ENCODE peak calls at places on chromosomes 6 and 20, in four cellular contexts. L is GM12878, K is A549, B is HepG2. W is an unnamed sample.

GRCh38 chr6:141483561-141484061 is 649.1 kb upstream of the GJE1 start:
- DNase-seq in L (peak), K (peak), B (no peak), W (peak)

GRCh38 chr6:16282370-16282769 is 44.0 kb downstream of the GMPR start:
- DNase-seq in L (no peak), K (no peak), B (no peak), W (no peak)

GRCh38 chr20:61434361-61434781 is 182.3 kb downstream of the CDH4 start:
- DNase-seq in L (no peak), K (no peak), B (no peak), W (no peak)

GRCh38 chr6:119627908-119628669 is 278.5 kb upstream of the MAN1A1 start:
- DNase-seq in L (no peak), K (no peak), B (no peak), W (no peak)

GRCh38 chr20:44020406-44021148 is 105.9 kb downstream of the TOX2 start:
- DNase-seq in L (no peak), K (no peak), B (no peak), W (no peak)

GRCh38 chr6:71031912-71032311 is 75.1 kb upstream of the B3GAT2 start:
- DNase-seq in L (no peak), K (no peak), B (peak), W (no peak)

GRCh38 chr20:10955166-10955565 is 281.4 kb upstream of the JAG1 start:
- DNase-seq in L (no peak), K (no peak), B (no peak), W (no peak)

GRCh38 chr6:133757330-133757729 is 131.6 kb upstream of the TCF21 start:
- DNase-seq in L (no peak), K (no peak), B (no peak), W (no peak)

GRCh38 chr20:9467995-9468394 is 46.4 kb upstream of the LAMP5 start:
- DNase-seq in L (no peak), K (peak), B (peak), W (peak)

GRCh38 chr6:53896237-53896636 is 101.4 kb downstream of the LRRC1 start:
- DNase-seq in L (no peak), K (peak), B (peak), W (no peak)

GRCh38 chr20:38961530-38962043 is 557 bp upstream of the DHX35 start:
- DNase-seq in L (no peak), K (peak), B (no peak), W (peak)

GRCh38 chr20:408843-409696 is 971 bp downstream of the RBCK1 start:
- DNase-seq in L (no peak), K (no peak), B (no peak), W (peak)

GRCh38 chr20:7765221-7765620 is 175.0 kb downstream of the HAO1 start:
- DNase-seq in L (no peak), K (no peak), B (no peak), W (peak)

GRCh38 chr6:28633445-28634215 is 107.9 kb downstream of the GPX5 start:
- DNase-seq in L (no peak), K (peak), B (no peak), W (no peak)

GRCh38 chr6:42817910-42818309 is 36.1 kb downstream of the BICRAL start:
- DNase-seq in L (no peak), K (no peak), B (no peak), W (no peak)

GRCh38 chr20:17499041-17499440 is 32.1 kb downstream of the BFSP1 start:
- DNase-seq in L (no peak), K (no peak), B (no peak), W (no peak)

GRCh38 chr6:136244061-136244616 is 6.0 kb downstream of the MTFR2 start:
- DNase-seq in L (no peak), K (no peak), B (no peak), W (no peak)

GRCh38 chr6:48048460-48049146 is 62.4 kb downstream of the PTCHD4 start:
- DNase-seq in L (no peak), K (no peak), B (no peak), W (peak)

GRCh38 chr20:2617099-2617714 is 35.2 kb upstream of the NOP56 start:
- DNase-seq in L (no peak), K (no peak), B (no peak), W (no peak)

GRCh38 chr20:2610326-2610725 is 42.1 kb upstream of the NOP56 start:
- DNase-seq in L (no peak), K (no peak), B (no peak), W (no peak)

GRCh38 chr20:2610941-2611720 is 41.3 kb upstream of the NOP56 start:
- DNase-seq in L (no peak), K (no peak), B (no peak), W (no peak)

GRCh38 chr20:2616634-2617033 is 35.8 kb upstream of the NOP56 start:
- DNase-seq in L (no peak), K (no peak), B (no peak), W (no peak)

GRCh38 chr20:2612073-2612472 is 40.4 kb upstream of the NOP56 start:
- DNase-seq in L (no peak), K (no peak), B (no peak), W (no peak)
- TF ChIP-seq MYC in L (no peak), K (no peak), B (no peak), W (no peak)

DNA sequence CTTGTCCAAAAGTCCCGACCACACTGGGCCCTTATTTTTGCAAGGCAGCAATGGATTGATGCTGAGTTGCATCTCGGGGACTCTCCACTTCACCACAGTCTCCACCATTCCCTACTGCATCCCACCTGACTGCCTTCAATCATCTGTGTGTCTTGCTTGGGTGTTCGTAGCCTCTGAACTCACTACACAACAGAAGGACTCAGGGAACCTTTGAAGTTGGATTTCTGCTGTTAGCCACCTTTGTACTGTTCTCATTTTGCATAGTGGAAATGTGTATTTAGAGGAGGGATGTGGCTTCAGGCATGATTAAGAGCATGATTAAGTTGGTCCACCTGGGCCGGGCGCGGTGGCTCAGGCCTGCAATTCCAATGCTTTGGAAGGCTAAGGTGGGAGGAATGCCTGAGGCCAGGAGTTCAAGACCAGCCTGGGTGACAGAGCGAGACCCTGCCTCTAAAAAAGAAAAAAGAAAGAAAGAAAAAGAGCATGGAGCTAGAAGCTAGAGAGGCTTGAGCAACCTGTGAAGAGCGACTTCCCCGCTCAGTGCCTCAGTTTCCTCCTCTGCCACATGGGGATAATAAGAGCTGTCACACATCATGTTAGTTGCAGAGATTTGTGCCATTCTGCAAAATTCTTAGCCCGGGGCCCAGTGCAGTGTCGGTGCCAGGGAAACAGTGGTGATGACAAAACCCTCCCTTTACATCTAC is 121.3 kb upstream of the PTPN1 start:
- DNase-seq in L (no peak), K (no peak), B (peak), W (no peak)
- TF ChIP-seq POLR2A in L (no peak), K (no peak), B (peak), W (no peak)

GRCh38 chr20:20500312-20500711 is 132.4 kb downstream of the INSM1 start:
- DNase-seq in L (no peak), K (no peak), B (no peak), W (no peak)
- TF ChIP-seq MYC in L (no peak), K (no peak), B (no peak), W (no peak)

DNA sequence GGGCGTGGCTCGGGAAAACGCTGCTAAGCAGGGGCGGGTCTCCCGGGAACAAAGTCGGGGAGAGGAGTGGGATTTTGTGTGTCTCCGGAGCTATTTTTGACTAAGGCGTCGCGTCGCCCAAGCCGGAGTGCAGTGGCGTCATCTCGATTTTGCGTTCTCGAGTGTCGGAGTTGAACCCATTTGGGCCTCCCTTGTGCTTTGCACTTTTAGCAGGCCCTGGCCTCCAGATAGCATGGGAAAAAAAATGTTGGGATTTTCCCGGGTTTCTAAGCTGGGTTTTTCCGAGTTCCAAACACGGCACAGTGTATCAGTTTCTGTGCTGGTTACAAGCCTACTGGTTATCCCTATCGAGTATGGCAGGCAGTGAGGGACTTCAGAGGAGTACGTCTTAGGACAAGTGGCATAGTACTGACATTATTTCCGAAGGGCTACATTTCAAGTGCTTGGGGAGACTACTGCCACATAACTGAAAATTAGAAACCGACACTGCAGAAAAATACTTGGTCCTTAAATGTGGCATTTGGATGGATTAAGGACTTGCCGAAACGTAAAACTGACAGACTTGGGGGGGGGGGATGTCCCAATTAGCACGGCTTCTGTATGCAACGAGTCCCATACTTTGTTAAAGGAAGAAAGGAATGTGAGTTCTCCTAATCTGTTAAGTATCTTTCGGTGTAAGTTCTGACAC is 70.1 kb downstream of the HFE start:
- DNase-seq in L (no peak), K (no peak), B (no peak), W (peak)
- TF ChIP-seq POLR2A in L (peak), K (peak), B (peak), W (peak)

GRCh38 chr6:118187568-118188164 is 280.6 kb downstream of the SLC35F1 start:
- DNase-seq in L (no peak), K (no peak), B (no peak), W (peak)

GRCh38 chr6:118188561-118188960 is 281.5 kb downstream of the SLC35F1 start:
- DNase-seq in L (no peak), K (no peak), B (no peak), W (no peak)

DNA sequence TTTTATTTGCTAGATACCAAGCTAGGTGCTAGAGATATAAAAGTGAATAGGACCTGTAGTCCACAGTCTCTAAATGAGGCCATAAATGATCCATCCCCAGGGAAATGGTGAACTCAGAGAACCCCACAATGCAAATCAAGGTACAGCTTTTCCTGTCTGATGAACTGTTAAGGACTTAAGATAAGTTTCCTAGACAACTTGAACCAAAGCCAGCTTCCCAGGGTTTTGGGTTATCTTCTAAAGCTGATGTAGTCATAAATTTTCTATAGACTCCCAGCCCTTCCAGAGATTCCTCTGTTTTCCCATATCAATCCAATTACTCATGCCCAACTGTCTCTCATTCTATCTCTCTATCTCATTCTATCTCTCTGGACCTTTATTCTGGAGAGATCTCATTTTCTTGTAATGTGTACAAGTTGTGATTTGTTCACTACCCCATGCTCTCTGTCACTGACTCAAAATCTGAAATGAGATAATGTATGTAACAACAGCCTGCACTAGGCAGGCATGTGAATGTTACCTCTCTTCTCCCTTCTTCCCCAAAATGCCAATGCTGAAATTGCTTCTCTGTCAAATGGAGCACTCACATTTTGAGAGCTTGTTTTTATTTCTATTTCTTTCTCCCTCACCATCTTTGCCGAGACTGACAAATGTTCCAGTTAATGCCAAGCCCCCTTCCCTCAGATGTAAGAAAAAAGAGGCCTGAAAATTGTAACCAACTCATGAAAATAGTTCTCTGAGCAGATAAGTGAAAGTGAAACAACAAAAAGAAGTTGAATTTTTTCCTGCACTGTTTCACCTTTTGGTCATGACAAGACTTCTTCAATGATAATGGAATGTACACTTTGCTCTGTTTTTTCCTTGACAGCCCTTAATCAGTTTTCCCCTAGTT is 279.9 kb downstream of the SLC35F1 start:
- DNase-seq in L (peak), K (no peak), B (no peak), W (no peak)
- TF ChIP-seq MYC in L (no peak), K (no peak), B (no peak), W (no peak)

DNA sequence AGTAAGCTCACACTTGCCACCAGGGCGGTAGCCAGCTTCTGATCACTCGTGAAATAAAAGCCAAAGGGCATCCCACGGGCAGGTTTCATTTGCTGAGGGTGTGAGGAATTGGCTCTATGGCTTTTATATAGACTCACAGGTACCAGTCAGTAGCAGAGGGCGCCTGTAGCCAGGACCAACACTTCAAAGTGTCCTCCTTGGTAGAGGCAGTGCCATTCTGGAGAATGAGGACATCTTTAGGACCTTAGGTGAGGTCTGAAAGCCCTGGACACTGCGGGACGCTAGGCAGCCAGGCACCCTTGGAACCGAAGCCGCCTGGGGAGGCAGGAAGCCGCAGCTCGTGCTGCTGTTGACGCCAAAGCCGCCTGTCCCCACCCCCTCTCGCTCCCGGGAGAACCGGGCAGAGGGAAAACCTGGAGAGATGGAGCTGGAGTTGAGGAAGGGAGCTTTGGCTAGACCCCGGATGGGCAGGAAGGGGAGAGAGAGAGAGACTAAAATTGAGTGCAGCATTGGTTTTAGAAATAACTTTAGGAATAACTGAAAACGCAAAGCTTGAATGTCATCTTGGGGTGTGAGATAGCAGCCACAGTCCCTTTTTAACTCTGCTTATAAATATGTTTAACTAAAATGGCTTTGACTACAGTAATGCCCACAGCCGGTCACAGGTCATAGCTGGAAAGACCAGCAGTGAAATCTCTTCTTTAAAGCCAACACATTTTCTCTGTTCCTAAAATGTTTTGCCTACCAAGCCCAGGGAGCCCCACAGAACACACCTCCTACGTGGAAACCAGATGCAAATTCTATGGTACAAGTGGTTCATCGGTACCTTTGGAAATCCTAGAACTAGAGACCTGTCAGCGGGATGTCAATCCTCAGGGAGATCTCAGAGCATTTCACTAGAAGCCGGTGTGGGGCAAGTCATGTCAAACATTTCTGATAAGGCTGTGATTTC is 128.5 kb upstream of the CDYL start:
- DNase-seq in L (no peak), K (peak), B (peak), W (peak)
- TF ChIP-seq POLR2A in L (no peak), K (peak), B (no peak), W (no peak)

DNA sequence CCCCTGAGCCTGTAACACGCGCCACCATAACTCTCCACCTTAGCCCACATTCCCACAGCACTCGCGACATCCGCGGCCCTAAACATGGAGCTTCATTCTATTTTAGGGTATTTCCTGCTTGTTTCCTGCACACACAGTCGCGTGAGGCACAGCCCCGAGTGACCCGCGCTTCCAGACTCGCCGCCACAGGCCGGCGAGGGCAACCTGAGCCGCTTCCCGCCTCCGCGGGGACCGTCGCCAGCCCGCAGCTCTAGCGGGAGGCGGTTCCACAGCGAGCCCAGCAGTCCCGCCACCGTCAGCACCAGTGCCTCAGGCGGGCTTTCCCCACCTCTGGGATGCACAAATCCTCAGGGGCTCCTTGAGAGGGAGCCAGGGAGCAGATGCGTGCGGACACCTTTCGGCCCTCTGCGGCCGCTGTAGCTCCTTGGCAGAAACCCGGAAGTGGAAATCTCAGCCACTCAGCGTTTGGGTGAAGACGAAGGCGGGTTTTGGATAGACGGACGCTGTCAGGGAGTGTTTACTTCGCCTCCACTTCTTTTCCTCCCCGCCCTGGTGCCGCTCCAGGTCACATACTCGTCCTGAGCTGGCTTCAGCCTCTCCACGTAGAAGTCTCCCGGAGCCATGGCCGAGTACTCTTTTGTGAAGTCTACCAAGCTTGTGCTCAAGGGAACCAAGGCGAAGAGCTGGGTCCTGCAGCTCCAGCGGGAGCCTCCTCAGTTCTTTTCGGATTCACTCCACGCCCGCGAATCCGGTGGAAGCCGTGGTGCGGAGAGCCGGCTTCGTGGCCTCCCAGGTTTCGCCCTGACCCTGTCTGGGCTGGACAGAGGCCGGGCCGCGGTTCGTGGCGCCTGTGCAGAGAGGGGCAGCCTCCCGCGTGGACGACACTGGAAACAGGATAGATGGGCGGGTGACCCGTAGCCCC is 2177.4 kb upstream of the DEFB115 start:
- DNase-seq in L (no peak), K (peak), B (peak), W (no peak)
- TF ChIP-seq MYC in L (no peak), K (no peak), B (peak), W (no peak)

DNA sequence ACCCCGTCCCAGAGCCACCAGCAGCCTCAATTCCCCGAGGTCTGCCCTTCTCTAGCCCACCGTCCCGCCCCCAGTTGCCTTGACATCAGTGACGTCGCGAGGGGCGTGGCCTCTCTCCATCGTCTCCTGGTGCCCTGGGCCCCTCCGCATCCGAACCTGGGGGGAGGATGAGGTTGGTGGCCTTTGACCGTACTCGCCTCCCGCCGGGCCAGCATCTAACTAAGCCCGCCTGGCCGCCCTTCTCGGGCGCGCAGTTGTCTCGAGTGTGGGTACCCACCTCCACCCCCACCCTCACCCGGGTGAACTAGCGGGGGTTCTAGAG is 5.5 kb upstream of the ARMC12 start:
- DNase-seq in L (peak), K (peak), B (peak), W (peak)
- TF ChIP-seq POLR2A in L (peak), K (peak), B (no peak), W (peak)